ENCODE peak calls at places on chromosomes 5 and 9, in seven cellular contexts. G, R, N, H, I, U and L are unnamed samples.

GRCh38 chr9:123089790-123090189 is 56.3 kb downstream of the GPR21 start:
- DNase-seq in G (no peak), R (no peak), U (no peak), N (no peak), I (no peak), H (no peak), L (no peak)

GRCh38 chr5:38329132-38329715 is 70.9 kb downstream of the EGFLAM start:
- DNase-seq in U (no peak), N (no peak), R (peak), I (peak), G (no peak), H (no peak), L (no peak)

GRCh38 chr9:7735311-7735710 is 64.3 kb downstream of the DMAC1 start:
- DNase-seq in N (no peak), G (no peak), U (no peak), I (no peak), H (no peak), R (no peak), L (no peak)

GRCh38 chr5:31119938-31120641 is 73.4 kb upstream of the CDH6 start:
- DNase-seq in R (no peak), N (no peak), G (no peak), I (peak), U (no peak), H (no peak), L (no peak)

GRCh38 chr9:121734465-121734864 is 83.0 kb downstream of the DAB2IP start:
- DNase-seq in H (no peak), R (no peak), G (no peak), N (no peak), U (no peak), I (no peak), L (no peak)

GRCh38 chr9:21684831-21685362 is 117.5 kb upstream of the MTAP start:
- DNase-seq in R (no peak), H (no peak), N (no peak), U (peak), G (no peak), I (peak), L (no peak)

GRCh38 chr9:29773676-29774075 is 2200.4 kb upstream of the C9orf72 start:
- DNase-seq in I (no peak), R (no peak), U (no peak), G (no peak), N (no peak), H (no peak), L (no peak)

GRCh38 chr5:118008779-118009178 is 979.6 kb downstream of the DTWD2 start:
- DNase-seq in R (no peak), G (no peak), H (no peak), U (no peak), N (no peak), I (no peak), L (no peak)

GRCh38 chr9:137434498-137435380 is 6.4 kb downstream of the ENTPD8 start:
- DNase-seq in R (no peak), U (peak), N (peak), G (no peak), I (no peak), H (no peak), L (no peak)

GRCh38 chr5:125865166-125865815 is 557.9 kb upstream of the GRAMD2B start:
- DNase-seq in R (no peak), N (no peak), H (no peak), G (no peak), I (peak), U (no peak), L (no peak)

GRCh38 chr5:151751593-151751992 is 6.8 kb downstream of the ATOX1 start:
- DNase-seq in H (no peak), N (no peak), R (no peak), U (no peak), G (no peak), I (no peak), L (peak)

GRCh38 chr9:78132688-78133033 is 101.0 kb upstream of the GNAQ start:
- DNase-seq in H (no peak), I (no peak), R (no peak), U (no peak), G (no peak), N (no peak), L (no peak)

GRCh38 chr5:88667187-88668141 is 215.5 kb downstream of the MEF2C start:
- DNase-seq in U (no peak), H (no peak), I (peak), G (no peak), R (peak), N (no peak), L (no peak)

GRCh38 chr9:98998441-98999151 is 54.9 kb downstream of the COL15A1 start:
- DNase-seq in R (peak), H (peak), N (peak), G (peak), U (no peak), I (peak), L (peak)

GRCh38 chr9:17614929-17615328 is 36.1 kb downstream of the SH3GL2 start:
- DNase-seq in H (no peak), N (no peak), U (no peak), G (no peak), I (no peak), R (no peak), L (no peak)

GRCh38 chr9:122337561-122337939 is 33.3 kb upstream of the PTGS1 start:
- DNase-seq in R (no peak), H (no peak), I (no peak), G (no peak), N (no peak), U (no peak), L (no peak)

GRCh38 chr9:12702160-12702758 is 9.1 kb downstream of the TYRP1 start:
- DNase-seq in N (peak), G (peak), U (no peak), H (peak), R (peak), I (peak), L (peak)

GRCh38 chr5:119168401-119168800 is 97.5 kb downstream of the DMXL1 start:
- DNase-seq in G (no peak), I (no peak), R (no peak), N (no peak), H (no peak), U (no peak), L (no peak)

GRCh38 chr5:39578887-39579497 is 154.2 kb upstream of the DAB2 start:
- DNase-seq in I (peak), U (no peak), G (no peak), R (peak), H (peak), N (no peak), L (no peak)

GRCh38 chr9:121682201-121682600 is 30.8 kb downstream of the DAB2IP start:
- DNase-seq in G (no peak), R (no peak), N (no peak), U (no peak), H (no peak), I (no peak), L (no peak)

GRCh38 chr9:83013261-83013610 is 49.7 kb downstream of the RASEF start:
- DNase-seq in I (peak), N (no peak), U (no peak), G (no peak), R (peak), H (no peak), L (no peak)

GRCh38 chr9:126763130-126763764 is 41.6 kb upstream of the ZBTB43 start:
- DNase-seq in R (peak), N (no peak), I (peak), H (no peak), G (no peak), U (no peak), L (no peak)

GRCh38 chr9:82673904-82674303 is 389.0 kb downstream of the RASEF start:
- DNase-seq in H (no peak), I (peak), G (no peak), R (no peak), U (no peak), N (no peak), L (no peak)

GRCh38 chr9:75483636-75484035 is 395.3 kb downstream of the OSTF1 start:
- DNase-seq in N (no peak), R (no peak), I (peak), H (no peak), U (no peak), G (no peak), L (no peak)

GRCh38 chr5:44862808-44863207 is 54.1 kb downstream of the MRPS30 start:
- DNase-seq in N (no peak), G (no peak), U (no peak), I (peak), H (peak), R (peak), L (no peak)

GRCh38 chr9:34989946-34990635 is 546 bp downstream of the DNAJB5 start:
- DNase-seq in U (peak), I (peak), H (peak), N (peak), R (peak), G (no peak), L (peak)

GRCh38 chr5:1050449-1051365 is 42.1 kb downstream of the NKD2 start:
- DNase-seq in G (no peak), N (no peak), I (no peak), R (peak), H (no peak), U (no peak), L (no peak)

GRCh38 chr5:133015466-133015865 is 10.9 kb downstream of the ZCCHC10 start:
- DNase-seq in H (no peak), U (no peak), I (no peak), G (no peak), R (no peak), N (no peak), L (no peak)

GRCh38 chr5:122656107-122656506 is 118.8 kb upstream of the SNX2 start:
- DNase-seq in G (no peak), U (no peak), N (no peak), I (no peak), H (no peak), R (no peak), L (no peak)

GRCh38 chr9:130570200-130570599 is 9.2 kb upstream of the FUBP3 start:
- DNase-seq in N (no peak), H (no peak), I (peak), G (no peak), U (no peak), R (no peak), L (no peak)

GRCh38 chr5:168481330-168481788 is 4.9 kb upstream of the RARS1 start:
- DNase-seq in N (no peak), H (peak), G (no peak), I (no peak), R (peak), U (no peak), L (no peak)

GRCh38 chr5:36041537-36041845 is 25.2 kb downstream of the UGT3A2 start:
- DNase-seq in U (no peak), I (no peak), G (no peak), N (no peak), R (peak), H (peak), L (no peak)
- TF ChIP-seq CTCF in U (no peak), I (no peak), G (no peak), N (no peak), R (peak), H (no peak), L (no peak)

GRCh38 chr5:172902497-172903472 is 56.4 kb upstream of the RPL26L1 start:
- DNase-seq in U (peak), R (peak), G (peak), I (peak), H (peak), N (peak), L (peak)
- H3K27ac ChIP-seq in U (peak), R (peak), G (peak), I (peak), H (peak), N (peak), L (peak)

GRCh38 chr5:96743065-96743768 is 64.5 kb downstream of the ERAP1 start:
- DNase-seq in R (peak), U (no peak), G (no peak), I (peak), H (no peak), N (no peak), L (peak)

GRCh38 chr5:96745844-96746531 is 61.8 kb downstream of the ERAP1 start:
- DNase-seq in R (no peak), N (no peak), U (no peak), G (no peak), H (no peak), I (peak), L (no peak)

GRCh38 chr5:96745025-96745424 is 62.7 kb downstream of the ERAP1 start:
- DNase-seq in R (no peak), I (no peak), G (no peak), U (no peak), N (no peak), H (no peak), L (no peak)

GRCh38 chr5:96742519-96742918 is 65.2 kb downstream of the ERAP1 start:
- DNase-seq in H (no peak), R (no peak), G (no peak), U (no peak), I (no peak), N (no peak), L (no peak)

GRCh38 chr5:96743805-96744559 is 63.8 kb downstream of the ERAP1 start:
- DNase-seq in H (no peak), N (no peak), I (no peak), G (no peak), U (no peak), R (no peak), L (no peak)
- TF ChIP-seq CTCF in H (no peak), N (no peak), I (no peak), G (no peak), U (no peak), R (peak), L (no peak)

DNA sequence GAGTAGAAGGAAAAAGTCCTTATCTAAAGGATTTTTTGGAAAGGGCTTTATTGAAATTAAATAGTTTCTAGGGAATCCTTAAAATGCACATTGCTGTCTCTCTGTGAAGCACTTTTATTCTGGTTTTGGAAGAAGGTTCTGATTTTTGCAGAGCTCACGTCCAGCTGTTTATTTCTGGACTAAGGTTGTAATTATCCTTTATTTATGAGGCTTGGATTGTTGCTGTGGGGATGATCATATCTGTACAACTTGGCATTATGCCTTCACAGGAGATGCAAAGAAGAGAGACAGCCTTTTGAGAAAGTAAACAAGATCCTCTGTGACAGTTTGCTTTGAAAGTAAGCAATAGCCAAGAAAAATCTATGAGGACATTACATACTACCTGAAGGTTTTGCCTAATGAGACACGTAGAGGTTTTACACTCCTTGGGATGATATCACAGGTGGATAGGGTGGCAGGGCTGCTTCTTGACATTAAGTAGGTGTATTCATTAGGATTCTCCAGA is 14.6 kb downstream of the SMARCA2 start:
- DNase-seq in H (no peak), G (no peak), R (no peak), N (no peak), U (no peak), I (no peak), L (no peak)
- H3K27ac ChIP-seq in H (no peak), G (no peak), R (no peak), N (no peak), U (no peak), I (no peak), L (no peak)

DNA sequence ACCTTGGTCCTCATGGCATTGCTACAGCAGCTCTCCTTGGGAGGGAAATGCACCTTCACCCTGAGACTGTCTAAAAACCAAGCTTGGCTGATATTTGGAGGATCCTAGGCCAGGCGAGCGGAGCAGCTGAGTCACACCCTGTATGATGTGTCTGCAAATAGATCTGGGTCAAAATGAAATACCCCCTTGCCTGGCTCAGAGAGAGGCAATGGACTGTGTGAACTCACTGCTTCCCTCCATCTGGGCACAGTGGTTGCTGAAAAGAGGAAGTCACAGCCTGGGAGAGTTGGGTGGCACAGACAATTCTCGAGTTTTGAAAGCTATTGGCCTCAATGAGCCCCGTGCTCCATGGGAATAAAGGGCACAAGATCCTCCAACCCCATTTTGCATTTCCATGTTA is 177.0 kb downstream of the GADD45G start:
- DNase-seq in U (no peak), G (no peak), N (no peak), I (no peak), R (no peak), H (no peak), L (no peak)
- TF ChIP-seq CTCF in U (no peak), G (no peak), N (no peak), I (no peak), R (no peak), H (no peak), L (no peak)

GRCh38 chr5:172528440-172528839 is 74.1 kb upstream of the SH3PXD2B start:
- DNase-seq in N (no peak), H (no peak), I (peak), R (no peak), U (no peak), G (no peak), L (no peak)
- H3K27ac ChIP-seq in N (peak), H (no peak), I (no peak), R (no peak), U (no peak), G (no peak), L (no peak)